ENCODE peak calls at places on chromosomes 5 and 9, in nine cellular contexts. Q is activated T-cell treated with anti-CD3 and anti-CD28 coated beads for 1 hour; Y is H54; F is stimulated activated CD8-positive, alpha-beta memory T cell treated with anti-CD3 and anti-CD28 coated beads, Interleukin-15, amount 100 ng/mL, for 4 hours; U is T1000; X is NCI-H1092; S is PC-3; A is germinal center; L is NCI-H1930. V is an unnamed sample.

GRCh38 chr9:114678847-114679246 is 3.1 kb downstream of the TEX48 start:
- DNase-seq in F (no peak), X (no peak), U (no peak), Y (no peak), Q (no peak), L (no peak), A (no peak), S (no peak), V (no peak)

GRCh38 chr9:135243201-135244190 is 156.0 kb downstream of the OLFM1 start:
- DNase-seq in Q (no peak), S (no peak), L (no peak), Y (no peak), U (no peak), X (no peak), A (no peak), F (no peak), V (no peak)

GRCh38 chr9:98204692-98205091 is 12.3 kb upstream of the CORO2A start:
- DNase-seq in Q (no peak), A (no peak), S (no peak), F (no peak), L (no peak), Y (no peak), X (no peak), U (no peak), V (no peak)

GRCh38 chr9:114869845-114870244 is 60.5 kb downstream of the TNFSF8 start:
- DNase-seq in U (no peak), S (peak), A (no peak), Q (no peak), L (no peak), X (no peak), F (no peak), Y (no peak), V (no peak)

GRCh38 chr5:181181650-181182565 is 23.1 kb downstream of the TRIM7 start:
- DNase-seq in S (peak), Q (no peak), L (no peak), F (no peak), A (no peak), X (no peak), Y (peak), U (no peak), V (no peak)

GRCh38 chr9:33443047-33443446 is 4.3 kb downstream of the AQP3 start:
- DNase-seq in A (no peak), Y (no peak), X (no peak), L (no peak), U (peak), F (no peak), S (peak), Q (no peak), V (no peak)

GRCh38 chr9:800561-800960 is 40.9 kb upstream of the DMRT1 start:
- DNase-seq in U (no peak), A (no peak), S (no peak), Y (no peak), X (no peak), L (no peak), F (no peak), Q (no peak), V (no peak)

GRCh38 chr9:93813687-93814560 is 141.2 kb downstream of the BARX1 start:
- DNase-seq in Q (no peak), X (peak), U (no peak), F (no peak), Y (peak), L (no peak), S (no peak), A (no peak), V (peak)

GRCh38 chr9:33254211-33254610 is 10.3 kb downstream of the BAG1 start:
- DNase-seq in Q (no peak), X (no peak), Y (no peak), U (no peak), F (no peak), S (no peak), L (no peak), A (no peak), V (no peak)

GRCh38 chr9:125784286-125785049 is 37.3 kb downstream of the PBX3 start:
- DNase-seq in X (no peak), U (no peak), Q (no peak), F (no peak), L (no peak), Y (no peak), S (no peak), A (no peak), V (no peak)

GRCh38 chr5:177545487-177546261 is 8.7 kb downstream of the FAM193B start:
- DNase-seq in Q (no peak), Y (no peak), S (no peak), F (no peak), X (no peak), L (no peak), A (no peak), U (no peak), V (no peak)

GRCh38 chr5:160118349-160119141 is 705 bp downstream of the PWWP2A start:
- DNase-seq in A (peak), S (peak), U (no peak), L (no peak), X (peak), Y (peak), Q (peak), F (peak), V (no peak)

GRCh38 chr9:6106576-6107339 is 91.3 kb upstream of the RANBP6 start:
- DNase-seq in A (no peak), L (no peak), Y (peak), Q (no peak), F (no peak), X (peak), S (peak), U (no peak), V (no peak)

GRCh38 chr5:114185274-114185673 is 176.6 kb upstream of the KCNN2 start:
- DNase-seq in L (no peak), S (peak), A (no peak), Y (no peak), Q (no peak), X (no peak), U (no peak), F (no peak), V (no peak)

GRCh38 chr5:67402526-67402925 is 205.9 kb upstream of the CD180 start:
- DNase-seq in S (no peak), L (no peak), A (no peak), Q (no peak), Y (no peak), U (no peak), F (no peak), X (no peak), V (no peak)

GRCh38 chr9:34219421-34219820 is 40.6 kb downstream of the UBAP1 start:
- DNase-seq in F (no peak), S (no peak), X (no peak), A (no peak), Y (no peak), Q (no peak), L (no peak), U (no peak), V (no peak)

GRCh38 chr9:135525241-135526088 is 4.2 kb downstream of the LCN1 start:
- DNase-seq in A (no peak), Y (no peak), U (no peak), L (no peak), X (no peak), F (no peak), S (no peak), Q (no peak), V (no peak)

GRCh38 chr5:76490970-76491369 is 87.9 kb downstream of the IQGAP2 start:
- DNase-seq in Y (no peak), F (no peak), X (no peak), Q (no peak), A (no peak), S (no peak), L (no peak), U (no peak), V (no peak)

GRCh38 chr9:132651259-132651658 is 18.5 kb downstream of the DDX31 start:
- DNase-seq in S (peak), Y (peak), U (peak), Q (no peak), X (peak), L (no peak), A (no peak), F (no peak), V (no peak)

GRCh38 chr9:33972698-33973097 is 76.0 kb downstream of the UBAP2 start:
- DNase-seq in S (no peak), L (no peak), Q (no peak), A (no peak), X (no peak), U (no peak), Y (no peak), F (no peak), V (no peak)

GRCh38 chr5:40871177-40871576 is 30.0 kb downstream of the CARD6 start:
- DNase-seq in F (no peak), Y (no peak), A (no peak), U (no peak), X (no peak), Q (no peak), S (peak), L (no peak), V (no peak)

GRCh38 chr9:36905101-36906066 is 128.7 kb downstream of the PAX5 start:
- DNase-seq in Q (no peak), Y (no peak), F (no peak), U (no peak), X (peak), S (peak), A (no peak), L (no peak), V (no peak)

GRCh38 chr5:80206282-80206681 is 49.6 kb downstream of the SERINC5 start:
- DNase-seq in X (no peak), S (peak), Y (no peak), F (no peak), U (no peak), L (no peak), Q (no peak), A (no peak), V (no peak)

GRCh38 chr9:95201201-95201600 is 116.3 kb downstream of the FANCC start:
- DNase-seq in S (no peak), X (no peak), Y (no peak), F (no peak), L (no peak), U (no peak), Q (no peak), A (no peak), V (no peak)

GRCh38 chr9:38339496-38339895 is 53.0 kb upstream of the ALDH1B1 start:
- DNase-seq in Y (no peak), L (no peak), U (no peak), A (no peak), F (no peak), Q (no peak), X (no peak), S (no peak), V (no peak)

GRCh38 chr5:115686692-115687054 is 60.8 kb upstream of the TMED7 start:
- DNase-seq in Q (no peak), S (peak), F (no peak), U (no peak), L (no peak), A (no peak), Y (no peak), X (no peak), V (no peak)

GRCh38 chr9:17398351-17398750 is 180.5 kb upstream of the SH3GL2 start:
- DNase-seq in X (no peak), S (no peak), A (no peak), F (no peak), L (no peak), U (no peak), Y (no peak), Q (no peak), V (no peak)